ENCODE peak calls at places on chromosome 3, in seven cellular contexts. N, G, O, H, T, K and Z are unnamed samples.
A peak's percentile ranks its signal among the peaks of the same experiment; 100 is the strongest.

GRCh38 chr3:124172846-124173245 is 180.9 kb upstream of the ROPN1 start:
- DNase-seq in N (no peak), G (no peak), O (no peak), H (no peak), T (no peak), K (no peak), Z (no peak)

GRCh38 chr3:40901298-40901697 is 298.0 kb upstream of the CTNNB1 start:
- DNase-seq in N (no peak), G (no peak), O (no peak), H (no peak), T (no peak), K (no peak), Z (no peak)

GRCh38 chr3:115072265-115073008 is 74.7 kb downstream of the ZBTB20 start:
- DNase-seq in N (no peak), G (no peak), O (no peak), H (peak; percentile 68), T (no peak), K (peak; percentile 44), Z (no peak)

GRCh38 chr3:51384145-51384729 is 854 bp upstream of the MANF start:
- DNase-seq in N (peak; percentile 24), G (no peak), O (peak; percentile 63), H (peak; percentile 34), T (peak; percentile 27), K (no peak), Z (no peak)

GRCh38 chr3:187352581-187353575 is 15.3 kb upstream of the RTP4 start:
- DNase-seq in N (no peak), G (no peak), O (peak; percentile 35), H (no peak), T (no peak), K (no peak), Z (no peak)

GRCh38 chr3:8278448-8278847 is 223.2 kb upstream of the LMCD1 start:
- DNase-seq in N (no peak), G (no peak), O (no peak), H (no peak), T (no peak), K (no peak), Z (no peak)

GRCh38 chr3:33687406-33688010 is 30.5 kb downstream of the CLASP2 start:
- DNase-seq in N (no peak), G (no peak), O (no peak), H (peak; percentile 15), T (no peak), K (no peak), Z (no peak)

GRCh38 chr3:127524300-127524896 is 66.1 kb downstream of the TPRA1 start:
- DNase-seq in N (no peak), G (no peak), O (no peak), H (no peak), T (no peak), K (no peak), Z (no peak)

GRCh38 chr3:143525408-143525807 is 322.9 kb downstream of the SLC9A9 start:
- DNase-seq in N (no peak), G (no peak), O (no peak), H (no peak), T (no peak), K (no peak), Z (no peak)

GRCh38 chr3:138442996-138443395 is 8.6 kb downstream of the ESYT3 start:
- DNase-seq in N (no peak), G (no peak), O (no peak), H (no peak), T (no peak), K (no peak), Z (no peak)

GRCh38 chr3:25820372-25820771 is 30.5 kb downstream of the OXSM start:
- DNase-seq in N (no peak), G (no peak), O (peak; percentile 12), H (peak; percentile 75), T (no peak), K (peak; percentile 88), Z (no peak)

GRCh38 chr3:97138914-97139541 is 324.6 kb downstream of the EPHA6 start:
- DNase-seq in N (no peak), G (no peak), O (no peak), H (no peak), T (no peak), K (no peak), Z (peak; percentile 23)

GRCh38 chr3:186152889-186153292 is 44.0 kb upstream of the ETV5 start:
- DNase-seq in N (no peak), G (no peak), O (no peak), H (no peak), T (no peak), K (no peak), Z (no peak)

GRCh38 chr3:78204977-78205376 is 1165.1 kb downstream of the ROBO2 start:
- DNase-seq in N (no peak), G (no peak), O (peak; percentile 8), H (peak; percentile 43), T (no peak), K (peak; percentile 3), Z (peak; percentile 3)

GRCh38 chr3:38001456-38002081 is 11.0 kb downstream of the VILL start:
- DNase-seq in N (no peak), G (peak; percentile 46), O (no peak), H (no peak), T (no peak), K (no peak), Z (no peak)

GRCh38 chr3:102018544-102018943 is 169.2 kb downstream of the NFKBIZ start:
- DNase-seq in N (no peak), G (no peak), O (no peak), H (peak; percentile 89), T (no peak), K (no peak), Z (no peak)

GRCh38 chr3:106457278-106458210 is 588.7 kb upstream of the CBLB start:
- DNase-seq in N (no peak), G (peak; percentile 78), O (no peak), H (no peak), T (peak; percentile 29), K (peak; percentile 94), Z (no peak)

GRCh38 chr3:107612581-107613182 is 89.9 kb downstream of the BBX start:
- DNase-seq in N (no peak), G (no peak), O (no peak), H (no peak), T (no peak), K (no peak), Z (peak; percentile 12)

GRCh38 chr3:6709178-6709577 is 151.7 kb upstream of the GRM7 start:
- DNase-seq in N (no peak), G (no peak), O (no peak), H (no peak), T (no peak), K (no peak), Z (no peak)

GRCh38 chr3:120160050-120160449 is 65.8 kb upstream of the GSK3B start:
- DNase-seq in N (no peak), G (peak; percentile 81), O (peak; percentile 76), H (no peak), T (peak; percentile 56), K (peak; percentile 100), Z (no peak)

GRCh38 chr3:129563850-129564535 is 21.0 kb downstream of the H1-8 start:
- DNase-seq in N (no peak), G (peak; percentile 54), O (no peak), H (no peak), T (no peak), K (no peak), Z (no peak)